ENCODE peak calls at places on chromosomes 5 and 9, in four cellular contexts. B is tibial artery, T is cardiac muscle cell, C is fibroblast of lung. L is an unnamed sample.
A peak's percentile ranks its signal among the peaks of the same experiment; 100 is the strongest.

GRCh38 chr5:95969646-95970358 is 8.2 kb upstream of the ELL2 start:
- DNase-seq in B (no peak), T (peak; percentile 87), C (no peak), L (peak; percentile 78)

GRCh38 chr5:108216890-108217289 is 165.0 kb downstream of the FBXL17 start:
- DNase-seq in B (no peak), T (peak; percentile 53), C (peak; percentile 86), L (peak; percentile 37)

GRCh38 chr5:6195711-6196358 is 182.5 kb downstream of the MED10 start:
- DNase-seq in B (no peak), T (no peak), C (no peak), L (no peak)

GRCh38 chr5:34436761-34437501 is 219.2 kb upstream of the RAI14 start:
- DNase-seq in B (no peak), T (no peak), C (peak; percentile 30), L (no peak)

GRCh38 chr5:73693573-73694061 is 67.6 kb downstream of the ARHGEF28 start:
- DNase-seq in B (no peak), T (peak; percentile 66), C (peak; percentile 35), L (peak; percentile 73)

GRCh38 chr9:115952667-115953316 is 200.8 kb upstream of the PAPPA start:
- DNase-seq in B (no peak), T (peak; percentile 50), C (peak; percentile 82), L (peak; percentile 89)

GRCh38 chr5:73640861-73641320 is 14.9 kb downstream of the ARHGEF28 start:
- DNase-seq in B (no peak), T (peak; percentile 76), C (peak; percentile 90), L (peak; percentile 42)

GRCh38 chr5:68332546-68332945 is 117.0 kb downstream of the PIK3R1 start:
- DNase-seq in B (no peak), T (no peak), C (no peak), L (peak; percentile 55)

GRCh38 chr5:19706776-19707175 is 281.2 kb downstream of the CDH18 start:
- DNase-seq in B (no peak), T (no peak), C (no peak), L (no peak)

GRCh38 chr5:2892601-2893000 is 141.1 kb upstream of the IRX2 start:
- DNase-seq in B (no peak), T (no peak), C (no peak), L (no peak)

GRCh38 chr9:113480612-113481011 is 17.1 kb downstream of the RGS3 start:
- DNase-seq in B (no peak), T (no peak), C (no peak), L (no peak)

GRCh38 chr5:56085205-56085604 is 90.4 kb upstream of the IL6ST start:
- DNase-seq in B (no peak), T (peak; percentile 69), C (peak; percentile 32), L (no peak)

GRCh38 chr9:118529210-118529609 is 825.0 kb downstream of the TLR4 start:
- DNase-seq in B (no peak), T (peak; percentile 4), C (peak; percentile 52), L (peak; percentile 0)

GRCh38 chr9:94975480-94976452 is 249.3 kb downstream of the AOPEP start:
- DNase-seq in B (no peak), T (no peak), C (no peak), L (no peak)

GRCh38 chr5:66616495-66617222 is 20.5 kb downstream of the MAST4 start:
- DNase-seq in B (no peak), T (peak; percentile 56), C (no peak), L (no peak)

GRCh38 chr5:180873628-180874520 is 12.8 kb upstream of the ZFP62 start:
- DNase-seq in B (peak; percentile 28), T (peak; percentile 36), C (peak; percentile 40), L (peak; percentile 4)

GRCh38 chr9:79572891-79573696 is 1.3 kb downstream of the TLE4 start:
- DNase-seq in B (peak; percentile 36), T (peak; percentile 17), C (no peak), L (no peak)

GRCh38 chr9:72592501-72593403 is 71.3 kb downstream of the TMC1 start:
- DNase-seq in B (no peak), T (peak; percentile 79), C (peak; percentile 49), L (peak; percentile 84)

GRCh38 chr9:37390759-37391158 is 31.7 kb upstream of the GRHPR start:
- DNase-seq in B (no peak), T (peak; percentile 22), C (no peak), L (no peak)

GRCh38 chr5:14900661-14901461 is 29.3 kb upstream of the ANKH start:
- DNase-seq in B (peak; percentile 61), T (peak; percentile 85), C (peak; percentile 90), L (peak; percentile 73)

GRCh38 chr5:75640395-75640794 is 29.1 kb downstream of the ANKDD1B start:
- DNase-seq in B (no peak), T (peak; percentile 90), C (peak; percentile 95), L (peak; percentile 76)

GRCh38 chr5:106269252-106269843 is 1401.4 kb downstream of the EFNA5 start:
- DNase-seq in B (no peak), T (peak; percentile 35), C (peak; percentile 36), L (peak; percentile 69)

GRCh38 chr5:16152601-16153568 is 26.7 kb downstream of the MARCHF11 start:
- DNase-seq in B (no peak), T (no peak), C (no peak), L (no peak)

GRCh38 chr5:61625682-61626620 is 293.9 kb downstream of the ZSWIM6 start:
- DNase-seq in B (peak; percentile 66), T (peak; percentile 58), C (peak; percentile 51), L (peak; percentile 44)

GRCh38 chr9:27534131-27534530 is 4.5 kb upstream of the MOB3B start:
- DNase-seq in B (no peak), T (no peak), C (no peak), L (no peak)

DNA sequence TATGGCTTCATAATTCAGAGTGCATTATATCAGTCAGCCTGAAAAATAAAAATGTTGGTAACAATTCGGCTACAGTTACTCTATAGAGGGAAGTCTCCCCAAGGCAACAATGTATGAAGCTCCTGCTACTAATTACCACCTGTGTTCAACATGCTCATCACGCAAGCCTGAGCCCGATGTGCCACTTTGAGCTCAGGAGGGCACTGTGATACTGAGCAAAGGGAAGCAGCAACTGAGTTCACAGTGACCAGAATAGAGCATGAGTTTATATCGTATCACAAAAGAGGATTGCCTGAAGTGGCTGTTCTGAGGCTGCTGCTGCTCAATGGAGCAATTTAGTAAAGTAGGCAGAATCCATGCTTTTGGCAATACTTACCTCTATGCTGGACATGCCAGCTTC is 202.0 kb upstream of the HAPLN1 start:
- DNase-seq in B (no peak), T (no peak), C (no peak), L (no peak)
- TF ChIP-seq CTCF in B (no peak), T (no peak), C (no peak), L (no peak)

GRCh38 chr5:177428574-177429217 is 2.2 kb downstream of the GRK6 start:
- DNase-seq in B (no peak), T (no peak), C (no peak), L (no peak)

GRCh38 chr5:177427211-177427822 is 841 bp downstream of the GRK6 start:
- DNase-seq in B (no peak), T (peak; percentile 11), C (no peak), L (no peak)

GRCh38 chr5:177426566-177427210 is at the start of gene GRK6:
- DNase-seq in B (no peak), T (no peak), C (no peak), L (no peak)

GRCh38 chr5:177429248-177430045 is 3.0 kb downstream of the GRK6 start:
- DNase-seq in B (peak; percentile 66), T (peak; percentile 15), C (no peak), L (no peak)

GRCh38 chr5:177427919-177428573 is 1.6 kb downstream of the GRK6 start:
- DNase-seq in B (no peak), T (no peak), C (no peak), L (no peak)
- H3K4me3 ChIP-seq in B (peak overlapping the region; percentile 89), T (no peak overlapping the region), C (peak overlapping the region; percentile 76), L (no peak overlapping the region)

GRCh38 chr9:135698767-135699166 is 514 bp downstream of the SOHLH1 start:
- DNase-seq in B (no peak), T (no peak), C (no peak), L (no peak)
- TF ChIP-seq CTCF in B (no peak), T (no peak), C (no peak), L (no peak)

GRCh38 chr9:33163433-33164137 is 3.6 kb downstream of the B4GALT1 start:
- DNase-seq in B (no peak), T (no peak), C (no peak), L (no peak)
- H3K4me3 ChIP-seq in B (peak overlapping the region; percentile 92), T (no peak overlapping the region), C (peak overlapping the region; percentile 98), L (peak overlapping the region; percentile 92)

DNA sequence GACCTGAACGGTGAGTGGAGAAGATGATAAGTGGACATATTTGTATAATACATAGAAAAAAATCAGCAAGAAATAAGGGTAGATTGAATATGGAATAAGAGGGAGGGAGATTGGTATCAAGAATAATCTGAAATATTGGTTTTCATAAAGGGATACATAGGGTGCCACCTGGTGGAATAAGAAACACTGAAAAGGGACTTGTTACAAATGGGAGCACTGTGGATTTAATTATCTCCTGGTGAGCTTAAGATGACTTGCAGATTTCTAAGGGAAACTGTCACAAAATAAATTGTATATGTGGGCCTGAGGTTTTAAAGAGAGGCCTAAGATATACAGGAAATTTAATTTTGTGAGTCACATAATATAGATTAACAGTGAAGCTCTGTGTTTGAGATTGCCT is 1403.5 kb upstream of the CDH18 start:
- DNase-seq in B (no peak), T (no peak), C (no peak), L (no peak)
- TF ChIP-seq CTCF in B (peak; percentile 35), T (no peak), C (no peak), L (no peak)

GRCh38 chr9:92963831-92964606 is 16.7 kb downstream of the FGD3 start:
- DNase-seq in B (no peak), T (no peak), C (no peak), L (no peak)
- H3K4me3 ChIP-seq in B (peak overlapping the region; percentile 34), T (no peak overlapping the region), C (no peak overlapping the region), L (no peak overlapping the region)

GRCh38 chr9:87498046-87498815 is 564 bp downstream of the DAPK1 start:
- DNase-seq in B (no peak), T (peak; percentile 63), C (peak; percentile 56), L (peak; percentile 31)
- TF ChIP-seq CTCF in B (no peak), T (peak; percentile 43), C (no peak), L (peak; percentile 8)